ENCODE peak calls at places on chromosome 19, in seven cellular contexts. T, O, L, B, V, M and F are unnamed samples.
A peak's percentile ranks its signal among the peaks of the same experiment; 100 is the strongest.

GRCh38 chr19:5451494-5451893 is 3.7 kb upstream of the ZNRF4 start:
- DNase-seq in T (no peak), V (no peak), B (no peak), M (no peak), O (no peak), L (no peak), F (no peak)

GRCh38 chr19:14416743-14417214 is 2.4 kb downstream of the DDX39A start:
- DNase-seq in T (no peak), O (no peak), V (no peak), M (no peak), L (peak; percentile 83), B (no peak), F (no peak)

GRCh38 chr19:9323557-9323918 is 441 bp upstream of the ZNF559 start:
- DNase-seq in T (no peak), L (peak; percentile 82), O (peak; percentile 41), M (peak; percentile 48), B (peak; percentile 73), V (peak; percentile 65), F (peak; percentile 76)

GRCh38 chr19:29923653-29924052 is 18.4 kb upstream of the URI1 start:
- DNase-seq in B (no peak), T (no peak), L (no peak), O (no peak), M (no peak), V (no peak), F (no peak)

GRCh38 chr19:45440873-45441654 is 17.3 kb upstream of the ERCC1 start:
- DNase-seq in O (peak; percentile 16), T (no peak), M (no peak), V (no peak), B (no peak), L (no peak), F (no peak)

GRCh38 chr19:30518965-30519606 is 146.9 kb downstream of the ZNF536 start:
- DNase-seq in O (no peak), L (no peak), M (no peak), T (no peak), B (no peak), V (no peak), F (no peak)

GRCh38 chr19:10815969-10816635 is 19.9 kb downstream of the TMED1 start:
- DNase-seq in M (no peak), B (no peak), O (no peak), T (no peak), L (no peak), V (no peak), F (no peak)

GRCh38 chr19:35354898-35355297 is 3.4 kb upstream of the FFAR3 start:
- DNase-seq in V (no peak), T (no peak), L (no peak), B (peak; percentile 20), M (no peak), O (no peak), F (peak; percentile 27)

GRCh38 chr19:44002212-44002565 is 568 bp upstream of the ZNF230 start:
- DNase-seq in M (no peak), T (peak; percentile 2), V (no peak), L (no peak), O (no peak), B (no peak), F (no peak)

GRCh38 chr19:47663435-47663910 is 49.7 kb upstream of the EHD2 start:
- DNase-seq in V (peak; percentile 89), L (peak; percentile 11), O (no peak), B (no peak), T (no peak), M (peak; percentile 83), F (no peak)

GRCh38 chr19:19423322-19423721 is 17.8 kb downstream of the GATAD2A start:
- DNase-seq in B (no peak), L (no peak), O (no peak), V (no peak), T (no peak), M (no peak), F (no peak)

GRCh38 chr19:53864308-53864836 is 3.3 kb upstream of the MYADM start:
- DNase-seq in M (no peak), V (no peak), B (no peak), T (no peak), L (peak; percentile 72), O (no peak), F (no peak)

GRCh38 chr19:40280608-40281221 is 4.4 kb downstream of the AKT2 start:
- DNase-seq in B (no peak), O (no peak), V (no peak), L (peak; percentile 98), T (no peak), M (no peak), F (no peak)

GRCh38 chr19:34096020-34096915 is 76.0 kb upstream of the LSM14A start:
- DNase-seq in L (peak; percentile 52), M (no peak), O (peak; percentile 99), T (peak; percentile 33), B (no peak), V (no peak), F (no peak)

GRCh38 chr19:18330865-18331264 is 8.0 kb upstream of the LSM4 start:
- DNase-seq in V (no peak), B (no peak), T (no peak), O (no peak), L (no peak), M (no peak), F (no peak)

GRCh38 chr19:7874080-7874856 is at the start of gene PRR36:
- DNase-seq in B (peak; percentile 33), V (no peak), T (no peak), L (no peak), O (peak; percentile 59), M (no peak), F (peak; percentile 39)